ENCODE peak calls at places on chromosome X, in five cellular contexts. Z is breast epithelium, K is tibial nerve, B is fibroblast of mammary gland, A is AG04450. X is an unnamed sample.

GRCh38 chrX:39827959-39828358 is 269.8 kb downstream of the BCOR start:
- DNase-seq in Z (no peak), K (no peak), B (no peak), A (no peak), X (no peak)

GRCh38 chrX:136584545-136584944 is 52.5 kb downstream of the VGLL1 start:
- DNase-seq in Z (no peak), K (no peak), B (no peak), A (no peak), X (no peak)

GRCh38 chrX:73562458-73562857 is 539 bp upstream of the CHIC1 start:
- DNase-seq in Z (no peak), K (no peak), B (no peak), A (no peak), X (no peak)

GRCh38 chrX:9390693-9391368 is 74.0 kb upstream of the TBL1X start:
- DNase-seq in Z (no peak), K (no peak), B (no peak), A (no peak), X (no peak)

GRCh38 chrX:81263067-81263466 is 61.2 kb downstream of the SH3BGRL start:
- DNase-seq in Z (no peak), K (no peak), B (no peak), A (no peak), X (no peak)

GRCh38 chrX:46587158-46587557 is 13.6 kb downstream of the CHST7 start:
- DNase-seq in Z (no peak), K (no peak), B (peak), A (no peak), X (no peak)

GRCh38 chrX:37652589-37653271 is 32.9 kb upstream of the XK start:
- DNase-seq in Z (no peak), K (no peak), B (no peak), A (no peak), X (no peak)

GRCh38 chrX:16240231-16240905 is 73.1 kb downstream of the MAGEB17 start:
- DNase-seq in Z (no peak), K (no peak), B (no peak), A (no peak), X (no peak)

GRCh38 chrX:154136627-154137161 is 7.3 kb upstream of the OPN1LW start:
- DNase-seq in Z (peak), K (peak), B (peak), A (no peak), X (no peak)

GRCh38 chrX:111460612-111461011 is 48.6 kb upstream of the DCX start:
- DNase-seq in Z (no peak), K (no peak), B (peak), A (no peak), X (no peak)

GRCh38 chrX:151970661-151971060 is 3.8 kb downstream of the GABRE start:
- DNase-seq in Z (peak), K (peak), B (peak), A (peak), X (peak)

GRCh38 chrX:130916636-130917422 is 13.8 kb upstream of the ENOX2 start:
- DNase-seq in Z (no peak), K (no peak), B (peak), A (peak), X (peak)

GRCh38 chrX:134171661-134172587 is 65.1 kb upstream of the CCDC160 start:
- DNase-seq in Z (no peak), K (peak), B (no peak), A (no peak), X (no peak)

GRCh38 chrX:19625612-19626011 is 110.3 kb upstream of the MAP3K15 start:
- DNase-seq in Z (no peak), K (no peak), B (peak), A (no peak), X (no peak)

GRCh38 chrX:42538405-42538804 is 239.6 kb downstream of the PPP1R2C start:
- DNase-seq in Z (no peak), K (no peak), B (no peak), A (no peak), X (no peak)

GRCh38 chrX:154142386-154142785 is 1.7 kb upstream of the OPN1LW start:
- DNase-seq in Z (no peak), K (no peak), B (no peak), A (no peak), X (no peak)

GRCh38 chrX:69503228-69503834 is 795 bp upstream of the NALF2 start:
- DNase-seq in Z (no peak), K (no peak), B (peak), A (no peak), X (no peak)

GRCh38 chrX:136850441-136851175 is 29.9 kb downstream of the RBMX start:
- DNase-seq in Z (no peak), K (no peak), B (peak), A (no peak), X (no peak)

GRCh38 chrX:93874554-93874953 is 200.5 kb downstream of the FAM133A start:
- DNase-seq in Z (no peak), K (no peak), B (peak), A (no peak), X (no peak)

GRCh38 chrX:15988661-15989603 is 134.3 kb upstream of the AP1S2 start:
- DNase-seq in Z (no peak), K (no peak), B (peak), A (peak), X (peak)

GRCh38 chrX:139823806-139824205 is 109.0 kb downstream of the ATP11C start:
- DNase-seq in Z (no peak), K (no peak), B (peak), A (no peak), X (no peak)

GRCh38 chrX:13469963-13470679 is 99.3 kb upstream of the EGFL6 start:
- DNase-seq in Z (no peak), K (no peak), B (peak), A (no peak), X (no peak)

GRCh38 chrX:150364347-150365050 is 1.4 kb downstream of the MAMLD1 start:
- DNase-seq in Z (no peak), K (peak), B (no peak), A (no peak), X (no peak)

GRCh38 chrX:151537572-151537971 is 25.9 kb upstream of the PASD1 start:
- DNase-seq in Z (no peak), K (no peak), B (no peak), A (no peak), X (no peak)

DNA sequence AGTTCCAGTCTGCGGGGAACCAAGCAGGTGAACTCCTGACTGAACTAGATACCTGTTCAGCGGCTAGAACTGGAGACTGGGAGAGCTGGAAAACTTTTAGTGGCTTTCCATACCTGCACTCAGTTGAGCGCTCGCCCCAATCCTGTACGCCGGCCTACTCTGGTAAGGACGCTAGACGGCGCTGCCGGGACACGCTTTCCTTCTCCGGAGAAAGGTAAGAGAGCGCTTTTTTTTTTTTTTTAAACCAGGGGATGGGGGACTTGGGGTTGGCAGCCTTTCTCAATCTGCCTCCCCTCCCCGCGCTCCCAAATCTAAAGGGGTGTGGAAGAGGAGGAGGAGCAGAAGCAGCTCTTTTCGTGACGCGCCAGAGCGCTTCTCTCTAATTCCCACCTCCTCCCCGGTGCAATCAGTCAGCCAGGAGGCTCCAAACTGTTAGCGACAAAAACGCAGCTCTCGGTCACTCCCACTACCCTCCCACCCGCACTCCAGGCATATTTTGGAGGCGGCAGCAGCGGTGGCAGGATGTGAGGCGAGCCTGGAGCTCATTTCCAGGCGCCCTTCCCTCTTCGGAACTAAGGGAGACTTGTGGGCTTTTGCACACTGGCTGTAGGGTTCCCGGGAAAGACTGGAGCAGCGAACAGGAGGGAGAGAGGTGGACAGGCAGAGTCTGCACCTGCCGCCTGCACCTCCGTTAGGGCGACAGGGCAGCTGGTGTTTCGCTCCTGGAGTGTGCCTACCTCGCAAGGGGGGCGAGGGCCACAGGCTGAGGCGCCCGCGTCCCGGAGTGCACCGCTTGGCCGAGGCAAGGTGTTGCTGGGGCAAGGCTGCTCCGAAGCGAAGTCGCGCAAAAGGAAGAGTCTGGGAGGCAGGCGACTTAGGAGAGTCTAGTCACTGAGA is at the start of gene IL1RAPL2:
- DNase-seq in Z (peak), K (no peak), B (peak), A (no peak), X (no peak)
- H3K4me3 ChIP-seq in Z (peak), K (peak), B (no peak), A (no peak), X (no peak)

DNA sequence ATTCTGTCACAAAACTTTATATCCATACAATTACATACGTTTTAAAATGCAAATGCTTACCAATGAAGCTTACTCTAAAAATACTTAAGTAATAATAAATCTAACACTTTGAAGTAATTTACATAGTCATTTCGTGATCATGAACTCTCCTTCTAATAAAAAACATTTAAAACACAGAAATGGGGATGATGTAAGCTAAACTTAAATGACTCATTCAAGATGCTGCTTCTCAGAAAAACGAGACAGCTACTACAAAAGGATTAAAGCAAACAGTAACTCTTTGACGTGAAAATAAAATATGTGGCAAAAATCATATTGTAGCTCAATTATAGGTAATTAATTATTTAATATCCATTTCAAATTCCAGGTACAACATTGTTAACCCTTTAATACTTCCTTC is 148.7 kb downstream of the FGF16 start:
- DNase-seq in Z (no peak), K (no peak), B (peak), A (no peak), X (no peak)
- TF ChIP-seq CTCF in Z (no peak), K (no peak), B (no peak), A (no peak), X (no peak)

GRCh38 chrX:72100824-72101351 is 30.8 kb downstream of the RTL5 start:
- DNase-seq in Z (no peak), K (no peak), B (no peak), A (no peak), X (no peak)

GRCh38 chrX:72101597-72102037 is 30.1 kb downstream of the RTL5 start:
- DNase-seq in Z (no peak), K (no peak), B (no peak), A (no peak), X (no peak)

GRCh38 chrX:72097081-72097480 is 34.6 kb downstream of the RTL5 start:
- DNase-seq in Z (no peak), K (no peak), B (no peak), A (no peak), X (no peak)

GRCh38 chrX:72102760-72103159 is 29.0 kb downstream of the RTL5 start:
- DNase-seq in Z (no peak), K (no peak), B (no peak), A (no peak), X (no peak)

GRCh38 chrX:72100051-72100755 is 31.5 kb downstream of the RTL5 start:
- DNase-seq in Z (no peak), K (no peak), B (no peak), A (no peak), X (no peak)
- H3K4me3 ChIP-seq in Z (no peak), K (no peak), B (no peak), A (no peak), X (no peak)

GRCh38 chrX:132375941-132376340 is 112.9 kb downstream of the MBNL3 start:
- DNase-seq in Z (no peak), K (no peak), B (peak), A (no peak), X (no peak)
- TF ChIP-seq CTCF in Z (no peak), K (no peak), B (peak), A (peak), X (peak)

DNA sequence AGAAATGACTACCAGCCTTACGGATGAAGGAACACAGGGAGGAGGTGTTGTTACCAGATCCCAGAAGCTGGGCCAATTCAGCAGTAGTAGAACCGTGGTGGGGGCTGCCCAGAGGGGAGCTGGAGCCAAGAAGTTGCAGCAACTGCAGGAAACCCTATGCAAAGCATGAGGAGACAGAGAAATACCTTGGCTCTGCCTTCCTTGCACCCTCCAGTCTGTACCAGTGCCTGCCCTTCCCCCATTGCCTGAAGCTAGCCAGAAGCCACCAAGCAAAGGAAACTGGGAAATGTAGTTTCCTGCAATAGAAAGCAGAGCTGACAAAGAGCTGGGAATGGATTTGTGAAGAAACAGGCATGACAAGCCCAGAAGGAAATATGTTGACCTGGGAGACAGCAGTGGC is 108.7 kb upstream of the FUNDC1 start:
- DNase-seq in Z (no peak), K (no peak), B (no peak), A (no peak), X (no peak)
- H3K4me3 ChIP-seq in Z (no peak), K (no peak), B (no peak), A (no peak), X (no peak)

GRCh38 chrX:12138366-12139313 is at the start of gene FRMPD4:
- DNase-seq in Z (no peak), K (no peak), B (peak), A (no peak), X (no peak)
- TF ChIP-seq CTCF in Z (no peak), K (no peak), B (no peak), A (peak), X (peak)

GRCh38 chrX:66014084-66014483 is 25.8 kb downstream of the VSIG4 start:
- DNase-seq in Z (no peak), K (no peak), B (no peak), A (no peak), X (no peak)
- H3K4me3 ChIP-seq in Z (no peak), K (no peak), B (no peak), A (no peak), X (no peak)